ENCODE peak calls at places on chromosomes 3 and 15, in ten cellular contexts. F, I, T, E, R, Z, X, H, C and Y are unnamed samples.

GRCh38 chr3:140007946-140008692 is 73.1 kb downstream of the CLSTN2 start:
- DNase-seq in R (no peak), C (no peak), I (no peak), E (no peak), F (no peak), T (no peak), H (no peak), X (no peak), Z (no peak), Y (no peak)

GRCh38 chr3:63877737-63878393 is 14.2 kb downstream of the ATXN7 start:
- DNase-seq in I (no peak), C (no peak), H (no peak), X (no peak), E (no peak), Z (no peak), F (no peak), T (peak; percentile 73), R (no peak), Y (peak; percentile 33)

GRCh38 chr3:4856564-4856963 is 122.7 kb upstream of the BHLHE40 start:
- DNase-seq in Z (no peak), I (no peak), R (no peak), C (no peak), X (no peak), H (no peak), T (no peak), E (no peak), F (no peak), Y (no peak)

GRCh38 chr3:191499307-191500125 is 38.6 kb downstream of the PYDC2 start:
- DNase-seq in H (peak; percentile 69), X (peak; percentile 17), Z (peak; percentile 64), C (no peak), F (peak; percentile 66), T (peak; percentile 3), R (peak; percentile 54), E (peak; percentile 35), I (peak; percentile 43), Y (peak; percentile 19)

GRCh38 chr3:184584001-184584891 is 22.7 kb downstream of the EPHB3 start:
- DNase-seq in Z (no peak), F (no peak), X (peak; percentile 69), E (no peak), H (peak; percentile 69), R (no peak), I (no peak), T (no peak), C (no peak), Y (no peak)

GRCh38 chr3:53328750-53329149 is 18.6 kb downstream of the DCP1A start:
- DNase-seq in Z (no peak), C (no peak), F (no peak), E (peak; percentile 62), T (no peak), R (no peak), H (no peak), I (peak; percentile 25), X (no peak), Y (no peak)

GRCh38 chr3:188573286-188573928 is 419.4 kb downstream of the LPP start:
- DNase-seq in C (no peak), E (no peak), I (no peak), X (peak; percentile 12), F (no peak), Z (no peak), T (no peak), H (no peak), R (no peak), Y (no peak)

GRCh38 chr3:113953677-113954076 is 5.9 kb downstream of the ZDHHC23 start:
- DNase-seq in Z (no peak), I (no peak), F (no peak), C (no peak), E (no peak), H (no peak), X (no peak), T (no peak), R (no peak), Y (peak; percentile 34)

GRCh38 chr15:97904196-97904572 is 56.3 kb upstream of the ARRDC4 start:
- DNase-seq in H (peak; percentile 89), C (peak; percentile 83), X (peak; percentile 91), I (peak; percentile 64), T (peak; percentile 82), R (peak; percentile 62), E (peak; percentile 88), F (peak; percentile 62), Z (peak; percentile 85), Y (peak; percentile 76)

GRCh38 chr3:30747771-30748281 is 141.4 kb downstream of the TGFBR2 start:
- DNase-seq in F (no peak), I (peak; percentile 58), T (peak; percentile 69), R (peak; percentile 77), X (peak; percentile 37), E (peak; percentile 13), Z (no peak), C (no peak), H (no peak), Y (peak; percentile 70)

GRCh38 chr15:94480289-94480834 is 249.0 kb downstream of the MCTP2 start:
- DNase-seq in E (peak; percentile 6), H (no peak), F (no peak), C (no peak), X (no peak), Z (no peak), R (no peak), I (no peak), T (no peak), Y (no peak)

GRCh38 chr3:197407526-197407925 is 109.1 kb upstream of the DLG1 start:
- DNase-seq in E (no peak), H (no peak), R (no peak), Z (peak; percentile 35), X (no peak), T (no peak), I (no peak), C (no peak), F (no peak), Y (no peak)

DNA sequence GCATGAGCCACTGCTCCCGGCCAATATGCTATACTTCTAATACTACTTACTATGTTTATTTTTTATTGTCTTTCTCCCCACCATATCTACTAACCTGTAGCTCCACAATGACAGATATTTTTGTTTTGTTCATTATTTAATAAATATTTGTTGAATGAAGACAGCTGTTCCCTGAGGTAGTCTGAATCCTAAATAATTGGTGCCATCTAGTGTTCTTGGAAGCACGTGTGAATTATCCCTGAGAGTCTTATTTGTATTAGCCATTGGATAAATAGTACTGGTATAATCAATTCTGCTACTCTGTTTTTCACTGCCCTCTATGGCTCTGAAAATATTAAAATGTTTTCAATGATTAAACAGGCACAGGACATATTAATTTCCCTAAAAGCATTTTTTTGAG is 5.6 kb upstream of the APPL1 start:
- DNase-seq in C (no peak), E (peak; percentile 16), F (no peak), X (peak; percentile 36), Z (no peak), H (no peak), R (peak; percentile 62), T (peak; percentile 67), I (peak; percentile 61), Y (peak; percentile 61)
- TF ChIP-seq CTCF in C (peak; percentile 33), E (peak; percentile 67), F (peak; percentile 34), X (peak; percentile 56), Z (peak; percentile 20), H (no peak), R (peak; percentile 72), T (peak; percentile 32), I (peak; percentile 26), Y (peak; percentile 45)

DNA sequence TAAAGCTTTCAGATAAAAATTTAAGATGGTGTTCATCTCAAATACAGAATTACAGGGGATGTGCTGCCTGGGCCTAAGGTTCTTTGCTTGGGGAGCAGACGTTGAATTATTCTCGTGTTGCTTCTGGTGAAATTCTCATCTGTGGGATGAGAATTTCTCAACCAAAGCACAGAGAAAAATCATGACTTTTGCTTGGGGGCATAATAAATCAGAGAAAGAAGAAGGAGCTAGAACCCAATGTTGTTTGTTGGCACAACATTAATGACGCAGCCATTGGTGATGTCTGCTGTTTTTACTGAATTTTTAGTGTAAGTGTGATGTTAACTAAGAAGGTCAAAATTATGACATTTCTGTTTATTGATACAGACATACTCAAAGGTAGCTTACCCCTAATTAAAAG is 35.7 kb downstream of the P3H2 start:
- DNase-seq in Z (no peak), E (no peak), X (no peak), F (no peak), C (no peak), H (no peak), T (no peak), R (no peak), I (no peak), Y (no peak)
- H3K4me3 ChIP-seq in Z (no peak overlapping the region), E (no peak overlapping the region), X (no peak overlapping the region), F (no peak overlapping the region), C (no peak overlapping the region), H (no peak overlapping the region), T (no peak overlapping the region), R (no peak overlapping the region), I (no peak overlapping the region), Y (no peak overlapping the region)

GRCh38 chr3:111338059-111338698 is 203.8 kb upstream of the CD96 start:
- DNase-seq in E (peak; percentile 81), F (no peak), Z (no peak), C (no peak), H (no peak), X (peak; percentile 53), R (peak; percentile 92), T (peak; percentile 90), I (peak; percentile 89), Y (peak; percentile 93)
- TF ChIP-seq CTCF in E (peak; percentile 84), F (peak; percentile 38), Z (peak; percentile 57), C (peak; percentile 70), H (no peak), X (peak; percentile 70), R (peak; percentile 98), T (peak; percentile 85), I (peak; percentile 96), Y (peak; percentile 93)

GRCh38 chr15:88990185-88990679 is 77.1 kb upstream of the MFGE8 start:
- DNase-seq in I (no peak), H (no peak), T (no peak), X (no peak), C (no peak), R (no peak), F (no peak), Z (no peak), E (no peak), Y (no peak)
- H3K4me3 ChIP-seq in I (no peak overlapping the region), H (no peak overlapping the region), T (peak overlapping the region; percentile 11), X (no peak overlapping the region), C (no peak overlapping the region), R (no peak overlapping the region), F (no peak overlapping the region), Z (no peak overlapping the region), E (no peak overlapping the region), Y (no peak overlapping the region)

DNA sequence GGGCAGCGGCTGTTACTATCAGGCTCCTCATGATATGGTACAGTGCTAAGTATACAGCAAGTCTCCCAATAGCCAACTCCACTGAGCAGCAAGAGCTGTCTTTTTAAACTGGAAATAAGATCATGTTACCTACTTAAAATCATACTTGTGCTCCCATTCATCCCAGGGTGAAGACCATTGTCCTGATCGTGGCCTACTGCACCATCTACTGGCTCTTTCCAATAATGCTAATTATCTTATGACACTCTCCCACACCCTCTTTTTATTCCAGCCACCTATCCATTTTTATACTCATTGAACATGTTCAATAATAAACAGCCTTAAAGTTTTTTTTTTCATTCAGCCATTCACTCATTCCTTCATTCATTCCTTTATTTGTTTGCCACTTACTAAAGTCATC is 117.7 kb downstream of the GBE1 start:
- DNase-seq in I (peak; percentile 50), T (peak; percentile 27), X (peak; percentile 16), C (no peak), H (no peak), E (peak; percentile 19), Z (no peak), F (no peak), R (peak; percentile 58), Y (peak; percentile 67)
- TF ChIP-seq CTCF in I (peak; percentile 31), T (peak; percentile 17), X (peak; percentile 46), C (peak; percentile 40), H (no peak), E (peak; percentile 36), Z (peak; percentile 33), F (peak; percentile 23), R (peak; percentile 74), Y (peak; percentile 62)